ENCODE peak calls at places on chromosome 15, in eight cellular contexts. L is fibroblast of lung, Q is epithelial cell of esophagus, H is nephron progenitor cell, O is mesothelial cell of epicardium, K is AG04450, B is GM12864, M is mammary epithelial cell. E is an unnamed sample.

GRCh38 chr15:90225504-90226234 is 8.1 kb downstream of the CIB1 start:
- DNase-seq in L (no peak), Q (no peak), H (no peak), O (no peak), K (no peak), B (no peak), M (no peak), E (no peak)

GRCh38 chr15:79065744-79066376 is 24.7 kb downstream of the RASGRF1 start:
- DNase-seq in L (no peak), Q (peak; percentile 21), H (no peak), O (no peak), K (no peak), B (no peak), M (no peak), E (no peak)

GRCh38 chr15:76431936-76432335 is 95.4 kb downstream of the ISL2 start:
- DNase-seq in L (no peak), Q (no peak), H (peak; percentile 17), O (no peak), K (no peak), B (no peak), M (no peak), E (no peak)

GRCh38 chr15:78879517-78880241 is 7.0 kb downstream of the MORF4L1 start:
- DNase-seq in L (peak; percentile 26), Q (no peak), H (no peak), O (no peak), K (no peak), B (no peak), M (no peak), E (no peak)

GRCh38 chr15:68602484-68603240 is 23.9 kb downstream of the CORO2B start:
- DNase-seq in L (no peak), Q (no peak), H (no peak), O (no peak), K (no peak), B (no peak), M (no peak), E (no peak)

GRCh38 chr15:48373855-48374421 is 42.7 kb downstream of the DUT start:
- DNase-seq in L (peak; percentile 69), Q (peak; percentile 82), H (no peak), O (no peak), K (no peak), B (no peak), M (peak; percentile 75), E (no peak)

GRCh38 chr15:44873103-44873502 is 83.4 kb upstream of the TERB2 start:
- DNase-seq in L (no peak), Q (no peak), H (no peak), O (no peak), K (no peak), B (no peak), M (no peak), E (no peak)

GRCh38 chr15:39336926-39337325 is 244.0 kb upstream of the THBS1 start:
- DNase-seq in L (no peak), Q (no peak), H (no peak), O (no peak), K (no peak), B (no peak), M (no peak), E (no peak)

GRCh38 chr15:46938169-46938568 is 779.1 kb upstream of the SEMA6D start:
- DNase-seq in L (no peak), Q (no peak), H (no peak), O (no peak), K (no peak), B (no peak), M (no peak), E (no peak)

GRCh38 chr15:77482570-77482969 is 61.9 kb downstream of the HMG20A start:
- DNase-seq in L (peak; percentile 78), Q (peak; percentile 50), H (no peak), O (no peak), K (peak; percentile 50), B (no peak), M (no peak), E (no peak)

GRCh38 chr15:98647026-98647773 is 1.1 kb upstream of the IGF1R start:
- DNase-seq in L (peak; percentile 64), Q (peak; percentile 55), H (peak; percentile 88), O (peak; percentile 86), K (no peak), B (no peak), M (peak; percentile 47), E (peak; percentile 83)

GRCh38 chr15:101014276-101014675 is 95.1 kb downstream of the LRRK1 start:
- DNase-seq in L (no peak), Q (no peak), H (no peak), O (no peak), K (no peak), B (no peak), M (no peak), E (no peak)

GRCh38 chr15:67307889-67308597 is 53.5 kb downstream of the IQCH start:
- DNase-seq in L (no peak), Q (no peak), H (no peak), O (no peak), K (no peak), B (no peak), M (no peak), E (no peak)

GRCh38 chr15:96462768-96463167 is 132.3 kb downstream of the NR2F2 start:
- DNase-seq in L (peak; percentile 14), Q (no peak), H (no peak), O (no peak), K (no peak), B (no peak), M (no peak), E (no peak)

GRCh38 chr15:53384417-53384816 is 375.0 kb downstream of the WDR72 start:
- DNase-seq in L (no peak), Q (peak; percentile 3), H (no peak), O (no peak), K (no peak), B (no peak), M (no peak), E (no peak)
- TF ChIP-seq CTCF in L (no peak), Q (no peak), H (peak; percentile 19), O (no peak), K (no peak), B (peak; percentile 50), M (no peak), E (peak; percentile 30)

GRCh38 chr15:82750831-82751181 is 41.1 kb upstream of the AP3B2 start:
- DNase-seq in L (peak; percentile 8), Q (peak; percentile 46), H (no peak), O (no peak), K (no peak), B (no peak), M (no peak), E (peak; percentile 31)
- TF ChIP-seq CTCF in L (peak; percentile 2), Q (peak; percentile 6), H (no peak), O (no peak), K (no peak), B (no peak), M (no peak), E (peak; percentile 7)

DNA sequence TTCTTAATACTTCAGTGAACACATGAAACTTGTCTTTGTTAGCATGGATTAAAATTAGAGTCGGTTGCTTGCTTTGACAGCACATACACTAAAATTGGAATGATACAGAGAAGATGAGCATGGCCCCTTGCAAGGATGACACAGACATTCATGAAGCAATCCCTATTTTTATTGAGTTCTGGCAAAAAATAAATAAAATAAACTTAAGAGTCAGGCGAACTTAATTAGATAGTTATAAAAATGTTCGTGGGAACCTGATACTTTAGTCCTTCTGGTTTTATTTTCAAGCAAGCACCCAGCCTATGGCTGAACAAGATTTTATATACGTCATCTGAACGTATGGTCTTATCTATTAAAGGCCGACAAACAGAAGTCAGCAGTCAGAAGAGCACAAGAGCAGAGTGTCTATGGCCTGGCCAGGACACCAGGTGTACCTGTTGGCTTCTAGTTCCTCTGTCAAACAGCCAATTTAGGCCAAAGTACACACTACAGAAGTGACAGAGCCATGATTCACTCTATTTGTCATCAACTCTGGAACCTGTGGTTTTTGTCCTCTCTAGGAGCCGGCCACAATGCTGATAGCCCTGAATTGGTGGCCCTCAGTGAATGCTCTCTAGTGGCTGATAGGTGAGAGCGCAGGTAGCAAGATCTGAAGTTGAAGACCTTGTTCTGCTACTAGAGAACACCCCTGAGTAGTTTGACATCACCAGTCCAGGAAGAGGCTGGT is 64.3 kb downstream of the LEO1 start:
- DNase-seq in L (peak; percentile 55), Q (peak; percentile 75), H (no peak), O (no peak), K (no peak), B (no peak), M (peak; percentile 85), E (no peak)
- TF ChIP-seq CTCF in L (peak; percentile 2), Q (peak; percentile 45), H (no peak), O (no peak), K (no peak), B (no peak), M (peak; percentile 44), E (no peak)

GRCh38 chr15:27137127-27137526 is 166.1 kb downstream of the GABRG3 start:
- DNase-seq in L (no peak), Q (no peak), H (no peak), O (no peak), K (no peak), B (no peak), M (no peak), E (no peak)
- TF ChIP-seq CTCF in L (no peak), Q (no peak), H (no peak), O (no peak), K (no peak), B (no peak), M (no peak), E (no peak)

GRCh38 chr15:19973718-19974117 is 567.9 kb downstream of the GOLGA6L6 start:
- DNase-seq in L (no peak), Q (no peak), H (no peak), O (no peak), K (no peak), B (no peak), M (no peak), E (no peak)
- TF ChIP-seq CTCF in L (no peak), Q (no peak), H (no peak), O (no peak), K (no peak), B (no peak), M (no peak), E (no peak)

GRCh38 chr15:25690673-25691543 is 172.2 kb downstream of the ATP10A start:
- DNase-seq in L (peak; percentile 55), Q (peak; percentile 24), H (no peak), O (no peak), K (no peak), B (no peak), M (no peak), E (no peak)

GRCh38 chr15:25694238-25694584 is 168.9 kb downstream of the ATP10A start:
- DNase-seq in L (no peak), Q (no peak), H (no peak), O (no peak), K (no peak), B (no peak), M (no peak), E (no peak)

GRCh38 chr15:25689592-25689991 is 173.5 kb downstream of the ATP10A start:
- DNase-seq in L (no peak), Q (no peak), H (no peak), O (no peak), K (no peak), B (no peak), M (no peak), E (no peak)

GRCh38 chr15:25693321-25694237 is 169.5 kb downstream of the ATP10A start:
- DNase-seq in L (peak; percentile 38), Q (no peak), H (peak; percentile 67), O (no peak), K (no peak), B (no peak), M (no peak), E (no peak)

GRCh38 chr15:25691544-25692430 is 171.3 kb downstream of the ATP10A start:
- DNase-seq in L (peak; percentile 37), Q (no peak), H (no peak), O (no peak), K (no peak), B (no peak), M (no peak), E (no peak)
- TF ChIP-seq CTCF in L (peak; percentile 35), Q (no peak), H (no peak), O (no peak), K (peak; percentile 49), B (no peak), M (no peak), E (no peak)

E was measured in GM13977.